ENCODE peak calls at places on chromosome 21, in ten cellular contexts. One of them, this sample, is unnamed.

GRCh38 chr21:20207335-20207734 is 790.9 kb upstream of the NCAM2 start:
- DNase-seq in Calu3: no peak
- DNase-seq in HFFc6: no peak
- DNase-seq in gastrocnemius medialis: no peak
- DNase-seq in cardiac muscle cell: no peak
- DNase-seq in mesothelial cell of epicardium: no peak
- DNase-seq in lower leg skin: no peak
- DNase-seq in uterus: no peak
- DNase-seq in MCF 10A: no peak
- DNase-seq in WTC11: no peak
- DNase-seq in this sample: no peak

GRCh38 chr21:34148826-34149558 is 75.6 kb downstream of the MRPS6 start:
- DNase-seq in Calu3: no peak
- DNase-seq in HFFc6: no peak
- DNase-seq in gastrocnemius medialis: no peak
- DNase-seq in cardiac muscle cell: no peak
- DNase-seq in mesothelial cell of epicardium: no peak
- DNase-seq in lower leg skin: no peak
- DNase-seq in uterus: no peak
- DNase-seq in MCF 10A: no peak
- DNase-seq in WTC11: no peak
- DNase-seq in this sample: no peak

GRCh38 chr21:35438643-35439404 is 389.7 kb upstream of the RUNX1 start:
- DNase-seq in Calu3: peak
- DNase-seq in HFFc6: no peak
- DNase-seq in gastrocnemius medialis: no peak
- DNase-seq in cardiac muscle cell: no peak
- DNase-seq in mesothelial cell of epicardium: no peak
- DNase-seq in lower leg skin: no peak
- DNase-seq in uterus: no peak
- DNase-seq in MCF 10A: no peak
- DNase-seq in WTC11: no peak
- DNase-seq in this sample: peak

GRCh38 chr21:25179116-25179515 is 428.2 kb downstream of the MRPL39 start:
- DNase-seq in Calu3: no peak
- DNase-seq in HFFc6: peak
- DNase-seq in gastrocnemius medialis: no peak
- DNase-seq in cardiac muscle cell: no peak
- DNase-seq in mesothelial cell of epicardium: no peak
- DNase-seq in lower leg skin: no peak
- DNase-seq in uterus: no peak
- DNase-seq in MCF 10A: peak
- DNase-seq in WTC11: no peak
- DNase-seq in this sample: no peak

GRCh38 chr21:43879348-43880110 is 14.5 kb downstream of the AGPAT3 start:
- DNase-seq in Calu3: no peak
- DNase-seq in HFFc6: no peak
- DNase-seq in gastrocnemius medialis: no peak
- DNase-seq in cardiac muscle cell: no peak
- DNase-seq in mesothelial cell of epicardium: no peak
- DNase-seq in lower leg skin: no peak
- DNase-seq in uterus: no peak
- DNase-seq in MCF 10A: no peak
- DNase-seq in WTC11: no peak
- DNase-seq in this sample: no peak

GRCh38 chr21:35201288-35201687 is 152.2 kb upstream of the RUNX1 start:
- DNase-seq in Calu3: no peak
- DNase-seq in HFFc6: no peak
- DNase-seq in gastrocnemius medialis: no peak
- DNase-seq in cardiac muscle cell: no peak
- DNase-seq in mesothelial cell of epicardium: no peak
- DNase-seq in lower leg skin: no peak
- DNase-seq in uterus: no peak
- DNase-seq in MCF 10A: no peak
- DNase-seq in WTC11: no peak
- DNase-seq in this sample: no peak

GRCh38 chr21:40186036-40186435 is 318.8 kb downstream of the PCP4 start:
- DNase-seq in Calu3: no peak
- DNase-seq in HFFc6: peak
- DNase-seq in gastrocnemius medialis: no peak
- DNase-seq in cardiac muscle cell: no peak
- DNase-seq in mesothelial cell of epicardium: no peak
- DNase-seq in lower leg skin: no peak
- DNase-seq in uterus: no peak
- DNase-seq in MCF 10A: no peak
- DNase-seq in WTC11: no peak
- DNase-seq in this sample: no peak

GRCh38 chr21:31730687-31731111 is 1.2 kb downstream of the SCAF4 start:
- DNase-seq in Calu3: no peak
- DNase-seq in HFFc6: peak
- DNase-seq in gastrocnemius medialis: no peak
- DNase-seq in cardiac muscle cell: peak
- DNase-seq in mesothelial cell of epicardium: no peak
- DNase-seq in lower leg skin: no peak
- DNase-seq in uterus: no peak
- DNase-seq in MCF 10A: peak
- DNase-seq in WTC11: peak
- DNase-seq in this sample: no peak

GRCh38 chr21:46559291-46559983 is 45.4 kb downstream of the S100B start:
- DNase-seq in Calu3: no peak
- DNase-seq in HFFc6: no peak
- DNase-seq in gastrocnemius medialis: no peak
- DNase-seq in cardiac muscle cell: peak
- DNase-seq in mesothelial cell of epicardium: no peak
- DNase-seq in lower leg skin: peak
- DNase-seq in uterus: no peak
- DNase-seq in MCF 10A: no peak
- DNase-seq in WTC11: no peak
- DNase-seq in this sample: no peak

GRCh38 chr21:30839304-30839703 is 9.7 kb upstream of the KRTAP7-1 start:
- DNase-seq in Calu3: no peak
- DNase-seq in HFFc6: no peak
- DNase-seq in gastrocnemius medialis: no peak
- DNase-seq in cardiac muscle cell: peak
- DNase-seq in mesothelial cell of epicardium: no peak
- DNase-seq in lower leg skin: no peak
- DNase-seq in uterus: no peak
- DNase-seq in MCF 10A: peak
- DNase-seq in WTC11: peak
- DNase-seq in this sample: no peak

GRCh38 chr21:26814374-26814773 is 30.8 kb downstream of the ADAMTS1 start:
- DNase-seq in Calu3: no peak
- DNase-seq in HFFc6: no peak
- DNase-seq in gastrocnemius medialis: no peak
- DNase-seq in cardiac muscle cell: no peak
- DNase-seq in mesothelial cell of epicardium: no peak
- DNase-seq in lower leg skin: no peak
- DNase-seq in uterus: no peak
- DNase-seq in MCF 10A: no peak
- DNase-seq in WTC11: no peak
- DNase-seq in this sample: no peak

GRCh38 chr21:32790626-32791025 is 19.1 kb upstream of the PAXBP1 start:
- DNase-seq in Calu3: no peak
- DNase-seq in HFFc6: no peak
- DNase-seq in gastrocnemius medialis: no peak
- DNase-seq in cardiac muscle cell: no peak
- DNase-seq in mesothelial cell of epicardium: no peak
- DNase-seq in lower leg skin: no peak
- DNase-seq in uterus: no peak
- DNase-seq in MCF 10A: no peak
- DNase-seq in WTC11: no peak
- DNase-seq in this sample: no peak

GRCh38 chr21:33064623-33064996 is 5.3 kb upstream of the OLIG1 start:
- DNase-seq in Calu3: no peak
- DNase-seq in HFFc6: no peak
- DNase-seq in gastrocnemius medialis: no peak
- DNase-seq in cardiac muscle cell: no peak
- DNase-seq in mesothelial cell of epicardium: no peak
- DNase-seq in lower leg skin: no peak
- DNase-seq in uterus: no peak
- DNase-seq in MCF 10A: no peak
- DNase-seq in WTC11: no peak
- DNase-seq in this sample: no peak

GRCh38 chr21:31974454-31974985 is 101.7 kb downstream of the HUNK start:
- DNase-seq in Calu3: no peak
- DNase-seq in HFFc6: no peak
- DNase-seq in gastrocnemius medialis: no peak
- DNase-seq in cardiac muscle cell: no peak
- DNase-seq in mesothelial cell of epicardium: no peak
- DNase-seq in lower leg skin: peak
- DNase-seq in uterus: no peak
- DNase-seq in MCF 10A: no peak
- DNase-seq in WTC11: peak
- DNase-seq in this sample: no peak

GRCh38 chr21:23861908-23862504 is 1745.3 kb downstream of the MRPL39 start:
- DNase-seq in Calu3: no peak
- DNase-seq in HFFc6: no peak
- DNase-seq in gastrocnemius medialis: no peak
- DNase-seq in cardiac muscle cell: no peak
- DNase-seq in mesothelial cell of epicardium: no peak
- DNase-seq in lower leg skin: no peak
- DNase-seq in uterus: no peak
- DNase-seq in MCF 10A: no peak
- DNase-seq in WTC11: no peak
- DNase-seq in this sample: no peak

GRCh38 chr21:44433791-44434567 is 21.3 kb upstream of the LRRC3 start:
- DNase-seq in Calu3: no peak
- DNase-seq in HFFc6: no peak
- DNase-seq in gastrocnemius medialis: no peak
- DNase-seq in cardiac muscle cell: no peak
- DNase-seq in mesothelial cell of epicardium: peak
- DNase-seq in lower leg skin: peak
- DNase-seq in uterus: no peak
- DNase-seq in MCF 10A: no peak
- DNase-seq in WTC11: no peak
- DNase-seq in this sample: no peak

GRCh38 chr21:31182231-31183129 is 144.2 kb upstream of the KRTAP19-8 start:
- DNase-seq in Calu3: no peak
- DNase-seq in HFFc6: no peak
- DNase-seq in gastrocnemius medialis: no peak
- DNase-seq in cardiac muscle cell: no peak
- DNase-seq in mesothelial cell of epicardium: no peak
- DNase-seq in lower leg skin: no peak
- DNase-seq in uterus: no peak
- DNase-seq in MCF 10A: no peak
- DNase-seq in WTC11: no peak
- DNase-seq in this sample: no peak

GRCh38 chr21:15552914-15553491 is 176.8 kb upstream of the USP25 start:
- DNase-seq in Calu3: no peak
- DNase-seq in HFFc6: peak
- DNase-seq in gastrocnemius medialis: no peak
- DNase-seq in cardiac muscle cell: no peak
- DNase-seq in mesothelial cell of epicardium: no peak
- DNase-seq in lower leg skin: no peak
- DNase-seq in uterus: no peak
- DNase-seq in MCF 10A: peak
- DNase-seq in WTC11: no peak
- DNase-seq in this sample: peak
- TF ChIP-seq CTCF in Calu3: no peak
- TF ChIP-seq CTCF in HFFc6: peak
- TF ChIP-seq CTCF in gastrocnemius medialis: no peak
- TF ChIP-seq CTCF in cardiac muscle cell: peak
- TF ChIP-seq CTCF in mesothelial cell of epicardium: no peak
- TF ChIP-seq CTCF in lower leg skin: no peak
- TF ChIP-seq CTCF in uterus: no peak
- TF ChIP-seq CTCF in MCF 10A: peak
- TF ChIP-seq CTCF in WTC11: peak
- TF ChIP-seq CTCF in this sample: peak

GRCh38 chr21:27825035-27825434 is 858.1 kb upstream of the ADAMTS5 start:
- DNase-seq in Calu3: no peak
- DNase-seq in HFFc6: no peak
- DNase-seq in gastrocnemius medialis: no peak
- DNase-seq in cardiac muscle cell: peak
- DNase-seq in mesothelial cell of epicardium: no peak
- DNase-seq in lower leg skin: no peak
- DNase-seq in uterus: no peak
- DNase-seq in MCF 10A: no peak
- DNase-seq in WTC11: peak
- DNase-seq in this sample: no peak
- TF ChIP-seq CTCF in Calu3: no peak
- TF ChIP-seq CTCF in HFFc6: no peak
- TF ChIP-seq CTCF in gastrocnemius medialis: no peak
- TF ChIP-seq CTCF in cardiac muscle cell: no peak
- TF ChIP-seq CTCF in mesothelial cell of epicardium: no peak
- TF ChIP-seq CTCF in lower leg skin: no peak
- TF ChIP-seq CTCF in uterus: no peak
- TF ChIP-seq CTCF in MCF 10A: no peak
- TF ChIP-seq CTCF in WTC11: no peak
- TF ChIP-seq CTCF in this sample: no peak

GRCh38 chr21:45454081-45454923 is 49.3 kb downstream of the COL18A1 start:
- DNase-seq in Calu3: no peak
- DNase-seq in HFFc6: no peak
- DNase-seq in gastrocnemius medialis: no peak
- DNase-seq in cardiac muscle cell: no peak
- DNase-seq in mesothelial cell of epicardium: no peak
- DNase-seq in lower leg skin: no peak
- DNase-seq in uterus: no peak
- DNase-seq in MCF 10A: no peak
- DNase-seq in WTC11: no peak
- DNase-seq in this sample: peak
- TF ChIP-seq CTCF in Calu3: no peak
- TF ChIP-seq CTCF in HFFc6: no peak
- TF ChIP-seq CTCF in gastrocnemius medialis: no peak
- TF ChIP-seq CTCF in cardiac muscle cell: no peak
- TF ChIP-seq CTCF in mesothelial cell of epicardium: no peak
- TF ChIP-seq CTCF in lower leg skin: no peak
- TF ChIP-seq CTCF in uterus: no peak
- TF ChIP-seq CTCF in MCF 10A: no peak
- TF ChIP-seq CTCF in WTC11: no peak
- TF ChIP-seq CTCF in this sample: no peak

GRCh38 chr21:42538479-42539275 is 25.0 kb downstream of the SLC37A1 start:
- DNase-seq in Calu3: no peak
- DNase-seq in HFFc6: no peak
- DNase-seq in gastrocnemius medialis: no peak
- DNase-seq in cardiac muscle cell: no peak
- DNase-seq in mesothelial cell of epicardium: no peak
- DNase-seq in lower leg skin: no peak
- DNase-seq in uterus: no peak
- DNase-seq in MCF 10A: no peak
- DNase-seq in WTC11: no peak
- DNase-seq in this sample: no peak

GRCh38 chr21:42539342-42539741 is 25.7 kb downstream of the SLC37A1 start:
- DNase-seq in Calu3: no peak
- DNase-seq in HFFc6: no peak
- DNase-seq in gastrocnemius medialis: no peak
- DNase-seq in cardiac muscle cell: no peak
- DNase-seq in mesothelial cell of epicardium: no peak
- DNase-seq in lower leg skin: no peak
- DNase-seq in uterus: no peak
- DNase-seq in MCF 10A: no peak
- DNase-seq in WTC11: no peak
- DNase-seq in this sample: no peak

GRCh38 chr21:42535602-42536171 is 22.0 kb downstream of the SLC37A1 start:
- DNase-seq in Calu3: no peak
- DNase-seq in HFFc6: no peak
- DNase-seq in gastrocnemius medialis: peak
- DNase-seq in cardiac muscle cell: no peak
- DNase-seq in mesothelial cell of epicardium: no peak
- DNase-seq in lower leg skin: peak
- DNase-seq in uterus: no peak
- DNase-seq in MCF 10A: peak
- DNase-seq in WTC11: no peak
- DNase-seq in this sample: no peak

GRCh38 chr21:42536601-42537000 is 22.9 kb downstream of the SLC37A1 start:
- DNase-seq in Calu3: no peak
- DNase-seq in HFFc6: no peak
- DNase-seq in gastrocnemius medialis: no peak
- DNase-seq in cardiac muscle cell: no peak
- DNase-seq in mesothelial cell of epicardium: no peak
- DNase-seq in lower leg skin: no peak
- DNase-seq in uterus: no peak
- DNase-seq in MCF 10A: no peak
- DNase-seq in WTC11: peak
- DNase-seq in this sample: no peak

GRCh38 chr21:42537106-42537742 is 23.6 kb downstream of the SLC37A1 start:
- DNase-seq in Calu3: no peak
- DNase-seq in HFFc6: no peak
- DNase-seq in gastrocnemius medialis: no peak
- DNase-seq in cardiac muscle cell: no peak
- DNase-seq in mesothelial cell of epicardium: no peak
- DNase-seq in lower leg skin: no peak
- DNase-seq in uterus: no peak
- DNase-seq in MCF 10A: peak
- DNase-seq in WTC11: peak
- DNase-seq in this sample: no peak
- TF ChIP-seq CTCF in Calu3: no peak
- TF ChIP-seq CTCF in HFFc6: no peak
- TF ChIP-seq CTCF in gastrocnemius medialis: peak
- TF ChIP-seq CTCF in cardiac muscle cell: peak
- TF ChIP-seq CTCF in mesothelial cell of epicardium: no peak
- TF ChIP-seq CTCF in lower leg skin: no peak
- TF ChIP-seq CTCF in uterus: no peak
- TF ChIP-seq CTCF in MCF 10A: no peak
- TF ChIP-seq CTCF in WTC11: no peak
- TF ChIP-seq CTCF in this sample: peak

This sample was measured in foreskin keratinocyte.